ENCODE peak calls at places on chromosome 15, in eight cellular contexts. E is uterus, F is HCT116, A is hippocampal formation, N is fibroblast of lung, M is adrenal gland, X is cardiac fibroblast, W is HuH-7. V is an unnamed sample.

GRCh38 chr15:31245135-31245689 is 81.4 kb upstream of the KLF13 start:
- DNase-seq in M (no peak), N (no peak), W (no peak), X (no peak), F (no peak), E (no peak), A (no peak), V (no peak)

GRCh38 chr15:74036271-74037170 is 42.0 kb downstream of the PML start:
- DNase-seq in F (peak), W (peak), E (peak), M (peak), N (peak), X (peak), A (peak), V (peak)

GRCh38 chr15:72011291-72011940 is 106.5 kb downstream of the MYO9A start:
- DNase-seq in M (no peak), N (no peak), E (no peak), X (peak), F (no peak), A (no peak), W (no peak), V (no peak)

GRCh38 chr15:38254065-38254883 is 1.6 kb downstream of the SPRED1 start:
- DNase-seq in N (peak), A (peak), F (peak), M (peak), W (peak), E (no peak), X (peak), V (peak)

GRCh38 chr15:41881086-41881485 is 12.8 kb downstream of the SPTBN5 start:
- DNase-seq in F (no peak), E (no peak), W (no peak), X (no peak), A (no peak), M (no peak), N (no peak), V (no peak)

GRCh38 chr15:60916032-60916673 is 312.9 kb downstream of the RORA start:
- DNase-seq in F (no peak), A (no peak), X (no peak), E (no peak), N (no peak), W (no peak), M (no peak), V (no peak)

GRCh38 chr15:45637552-45638033 is 2.8 kb downstream of the SQOR start:
- DNase-seq in F (no peak), W (no peak), M (peak), N (peak), A (no peak), X (peak), E (peak), V (peak)

GRCh38 chr15:66757030-66757429 is 55.0 kb downstream of the SMAD6 start:
- DNase-seq in N (no peak), F (no peak), M (no peak), E (no peak), A (no peak), W (no peak), X (no peak), V (no peak)

GRCh38 chr15:25866251-25866650 is 3.1 kb upstream of the ATP10A start:
- DNase-seq in F (no peak), N (no peak), E (no peak), M (no peak), A (no peak), W (no peak), X (no peak), V (no peak)

GRCh38 chr15:66288796-66289195 is 4.6 kb upstream of the DIS3L start:
- DNase-seq in N (no peak), W (no peak), A (no peak), X (peak), F (no peak), E (no peak), M (no peak), V (no peak)

GRCh38 chr15:62857411-62857853 is 185.1 kb upstream of the TPM1 start:
- DNase-seq in F (no peak), N (peak), M (no peak), X (no peak), A (no peak), E (no peak), W (no peak), V (no peak)

GRCh38 chr15:96324192-96324895 is 6.2 kb upstream of the NR2F2 start:
- DNase-seq in M (peak), N (peak), A (no peak), F (no peak), W (no peak), E (peak), X (peak), V (peak)